ENCODE peak calls at places on chromosomes 13 and 19, in eight cellular contexts. One of them, this sample, is unnamed.

GRCh38 chr13:72062566-72062965 is 195.6 kb upstream of the DACH1 start:
- DNase-seq in WTC11: peak; percentile 46
- DNase-seq in cardiac fibroblast: no peak
- DNase-seq in tibial artery: no peak
- DNase-seq in AG09309: no peak
- DNase-seq in omental fat pad: no peak
- DNase-seq in heart right ventricle: no peak
- DNase-seq in natural killer cell: no peak
- DNase-seq in this sample: no peak

GRCh38 chr13:72151241-72151640 is 284.2 kb upstream of the DACH1 start:
- DNase-seq in natural killer cell: no peak
- DNase-seq in cardiac fibroblast: peak; percentile 21
- DNase-seq in AG09309: no peak
- DNase-seq in tibial artery: no peak
- DNase-seq in heart right ventricle: no peak
- DNase-seq in WTC11: no peak
- DNase-seq in omental fat pad: no peak
- DNase-seq in this sample: no peak

GRCh38 chr13:25249001-25249543 is 38.2 kb downstream of the MTMR6 start:
- DNase-seq in AG09309: peak; percentile 53
- DNase-seq in natural killer cell: no peak
- DNase-seq in tibial artery: no peak
- DNase-seq in omental fat pad: no peak
- DNase-seq in heart right ventricle: no peak
- DNase-seq in cardiac fibroblast: peak; percentile 41
- DNase-seq in WTC11: peak; percentile 23
- DNase-seq in this sample: no peak

GRCh38 chr19:30593358-30593757 is 221.2 kb downstream of the ZNF536 start:
- DNase-seq in natural killer cell: no peak
- DNase-seq in WTC11: no peak
- DNase-seq in AG09309: no peak
- DNase-seq in cardiac fibroblast: no peak
- DNase-seq in omental fat pad: no peak
- DNase-seq in tibial artery: no peak
- DNase-seq in heart right ventricle: no peak
- DNase-seq in this sample: no peak

GRCh38 chr13:112685856-112686255 is 4.0 kb upstream of the ATP11A start:
- DNase-seq in AG09309: no peak
- DNase-seq in cardiac fibroblast: no peak
- DNase-seq in tibial artery: peak; percentile 15
- DNase-seq in heart right ventricle: no peak
- DNase-seq in natural killer cell: peak; percentile 6
- DNase-seq in WTC11: no peak
- DNase-seq in omental fat pad: no peak
- DNase-seq in this sample: no peak

GRCh38 chr13:94079876-94080275 is 399.6 kb downstream of the DCT start:
- DNase-seq in AG09309: no peak
- DNase-seq in tibial artery: no peak
- DNase-seq in omental fat pad: no peak
- DNase-seq in WTC11: no peak
- DNase-seq in heart right ventricle: no peak
- DNase-seq in cardiac fibroblast: peak; percentile 54
- DNase-seq in natural killer cell: no peak
- DNase-seq in this sample: no peak

GRCh38 chr19:42652021-42652420 is 57.3 kb upstream of the CEACAM8 start:
- DNase-seq in AG09309: no peak
- DNase-seq in WTC11: no peak
- DNase-seq in cardiac fibroblast: no peak
- DNase-seq in omental fat pad: no peak
- DNase-seq in heart right ventricle: no peak
- DNase-seq in tibial artery: no peak
- DNase-seq in natural killer cell: no peak
- DNase-seq in this sample: no peak

GRCh38 chr13:31038834-31039552 is 106.5 kb downstream of the TEX26 start:
- DNase-seq in natural killer cell: no peak
- DNase-seq in cardiac fibroblast: peak; percentile 21
- DNase-seq in AG09309: peak; percentile 24
- DNase-seq in heart right ventricle: no peak
- DNase-seq in tibial artery: no peak
- DNase-seq in WTC11: no peak
- DNase-seq in omental fat pad: no peak
- DNase-seq in this sample: no peak

GRCh38 chr13:35826626-35827254 is 304.4 kb downstream of the DCLK1 start:
- DNase-seq in cardiac fibroblast: no peak
- DNase-seq in tibial artery: no peak
- DNase-seq in natural killer cell: no peak
- DNase-seq in omental fat pad: no peak
- DNase-seq in WTC11: peak; percentile 73
- DNase-seq in AG09309: no peak
- DNase-seq in heart right ventricle: no peak
- DNase-seq in this sample: no peak

GRCh38 chr13:26529441-26529840 is 28.0 kb upstream of the WASF3 start:
- DNase-seq in cardiac fibroblast: peak; percentile 67
- DNase-seq in tibial artery: no peak
- DNase-seq in WTC11: peak; percentile 77
- DNase-seq in AG09309: peak; percentile 5
- DNase-seq in omental fat pad: no peak
- DNase-seq in natural killer cell: no peak
- DNase-seq in heart right ventricle: peak; percentile 42
- DNase-seq in this sample: no peak

GRCh38 chr19:50952890-50953289 is at the start of gene KLK5:
- DNase-seq in cardiac fibroblast: no peak
- DNase-seq in heart right ventricle: no peak
- DNase-seq in tibial artery: no peak
- DNase-seq in WTC11: peak; percentile 21
- DNase-seq in AG09309: no peak
- DNase-seq in natural killer cell: no peak
- DNase-seq in omental fat pad: no peak
- DNase-seq in this sample: no peak

GRCh38 chr19:43984687-43985000 is 656 bp downstream of the ZNF155 start:
- DNase-seq in tibial artery: no peak
- DNase-seq in cardiac fibroblast: no peak
- DNase-seq in omental fat pad: no peak
- DNase-seq in natural killer cell: no peak
- DNase-seq in WTC11: no peak
- DNase-seq in AG09309: no peak
- DNase-seq in heart right ventricle: peak; percentile 24
- DNase-seq in this sample: no peak

GRCh38 chr19:40009674-40010073 is 12.8 kb downstream of the ZNF546 start:
- DNase-seq in natural killer cell: no peak
- DNase-seq in heart right ventricle: no peak
- DNase-seq in tibial artery: no peak
- DNase-seq in omental fat pad: no peak
- DNase-seq in cardiac fibroblast: no peak
- DNase-seq in AG09309: no peak
- DNase-seq in WTC11: no peak
- DNase-seq in this sample: no peak

GRCh38 chr13:90287521-90287920 is 1060.0 kb upstream of the MIR17HG start:
- DNase-seq in natural killer cell: no peak
- DNase-seq in AG09309: no peak
- DNase-seq in cardiac fibroblast: no peak
- DNase-seq in tibial artery: no peak
- DNase-seq in omental fat pad: no peak
- DNase-seq in WTC11: no peak
- DNase-seq in heart right ventricle: no peak
- DNase-seq in this sample: no peak

GRCh38 chr19:47004012-47004465 is 15.6 kb upstream of the NPAS1 start:
- DNase-seq in heart right ventricle: no peak
- DNase-seq in AG09309: no peak
- DNase-seq in omental fat pad: no peak
- DNase-seq in tibial artery: no peak
- DNase-seq in cardiac fibroblast: no peak
- DNase-seq in natural killer cell: no peak
- DNase-seq in WTC11: no peak
- DNase-seq in this sample: no peak

GRCh38 chr19:47377208-47377701 is 28.1 kb downstream of the DHX34 start:
- DNase-seq in cardiac fibroblast: no peak
- DNase-seq in omental fat pad: no peak
- DNase-seq in heart right ventricle: peak; percentile 72
- DNase-seq in WTC11: no peak
- DNase-seq in AG09309: no peak
- DNase-seq in natural killer cell: no peak
- DNase-seq in tibial artery: no peak
- DNase-seq in this sample: no peak

GRCh38 chr13:74134226-74134776 is at the start of gene KLF12:
- DNase-seq in natural killer cell: peak; percentile 86
- DNase-seq in WTC11: peak; percentile 83
- DNase-seq in AG09309: peak; percentile 87
- DNase-seq in cardiac fibroblast: peak; percentile 97
- DNase-seq in omental fat pad: peak; percentile 31
- DNase-seq in heart right ventricle: peak; percentile 93
- DNase-seq in tibial artery: peak; percentile 95
- DNase-seq in this sample: peak; percentile 52

GRCh38 chr19:30649934-30650614 is 277.9 kb downstream of the ZNF536 start:
- DNase-seq in omental fat pad: no peak
- DNase-seq in cardiac fibroblast: peak; percentile 61
- DNase-seq in tibial artery: no peak
- DNase-seq in AG09309: no peak
- DNase-seq in WTC11: peak; percentile 54
- DNase-seq in natural killer cell: no peak
- DNase-seq in heart right ventricle: peak; percentile 33
- DNase-seq in this sample: no peak

GRCh38 chr19:50255115-50255514 is 51.7 kb downstream of the MYH14 start:
- DNase-seq in natural killer cell: no peak
- DNase-seq in omental fat pad: no peak
- DNase-seq in tibial artery: no peak
- DNase-seq in AG09309: no peak
- DNase-seq in WTC11: peak; percentile 31
- DNase-seq in heart right ventricle: no peak
- DNase-seq in cardiac fibroblast: no peak
- DNase-seq in this sample: no peak

GRCh38 chr13:95256086-95256485 is 45.2 kb downstream of the ABCC4 start:
- DNase-seq in heart right ventricle: no peak
- DNase-seq in tibial artery: no peak
- DNase-seq in omental fat pad: no peak
- DNase-seq in natural killer cell: no peak
- DNase-seq in cardiac fibroblast: peak; percentile 73
- DNase-seq in AG09309: peak; percentile 61
- DNase-seq in WTC11: no peak
- DNase-seq in this sample: no peak

GRCh38 chr13:61728468-61728867 is 312.8 kb upstream of the PCDH20 start:
- DNase-seq in tibial artery: no peak
- DNase-seq in cardiac fibroblast: peak; percentile 78
- DNase-seq in AG09309: no peak
- DNase-seq in natural killer cell: no peak
- DNase-seq in heart right ventricle: peak; percentile 10
- DNase-seq in omental fat pad: no peak
- DNase-seq in WTC11: no peak
- DNase-seq in this sample: no peak

GRCh38 chr13:50156140-50156539 is 140.9 kb downstream of the KCNRG start:
- DNase-seq in AG09309: peak; percentile 28
- DNase-seq in cardiac fibroblast: peak; percentile 49
- DNase-seq in heart right ventricle: no peak
- DNase-seq in omental fat pad: no peak
- DNase-seq in WTC11: no peak
- DNase-seq in natural killer cell: no peak
- DNase-seq in tibial artery: no peak
- DNase-seq in this sample: no peak

GRCh38 chr13:39273953-39274352 is 235.7 kb downstream of the NHLRC3 start:
- DNase-seq in omental fat pad: no peak
- DNase-seq in AG09309: no peak
- DNase-seq in WTC11: peak; percentile 15
- DNase-seq in heart right ventricle: no peak
- DNase-seq in cardiac fibroblast: peak; percentile 41
- DNase-seq in natural killer cell: no peak
- DNase-seq in tibial artery: no peak
- DNase-seq in this sample: no peak
- TF ChIP-seq CTCF in omental fat pad: no peak
- TF ChIP-seq CTCF in AG09309: peak; percentile 31
- TF ChIP-seq CTCF in WTC11: no peak
- TF ChIP-seq CTCF in heart right ventricle: peak; percentile 41
- TF ChIP-seq CTCF in cardiac fibroblast: no peak
- TF ChIP-seq CTCF in natural killer cell: no peak
- TF ChIP-seq CTCF in tibial artery: no peak
- TF ChIP-seq CTCF in this sample: no peak

GRCh38 chr19:12350185-12350889 is 15.1 kb downstream of the ZNF442 start:
- DNase-seq in omental fat pad: no peak
- DNase-seq in tibial artery: no peak
- DNase-seq in AG09309: no peak
- DNase-seq in natural killer cell: no peak
- DNase-seq in heart right ventricle: no peak
- DNase-seq in WTC11: no peak
- DNase-seq in cardiac fibroblast: no peak
- DNase-seq in this sample: no peak

GRCh38 chr19:12345197-12345596 is 11.8 kb upstream of the ZNF563 start:
- DNase-seq in AG09309: no peak
- DNase-seq in tibial artery: no peak
- DNase-seq in WTC11: no peak
- DNase-seq in heart right ventricle: no peak
- DNase-seq in cardiac fibroblast: no peak
- DNase-seq in omental fat pad: no peak
- DNase-seq in natural killer cell: no peak
- DNase-seq in this sample: no peak

GRCh38 chr19:12350890-12351197 is 14.6 kb downstream of the ZNF442 start:
- DNase-seq in AG09309: no peak
- DNase-seq in WTC11: no peak
- DNase-seq in heart right ventricle: no peak
- DNase-seq in omental fat pad: no peak
- DNase-seq in cardiac fibroblast: no peak
- DNase-seq in tibial artery: no peak
- DNase-seq in natural killer cell: no peak
- DNase-seq in this sample: no peak

DNA sequence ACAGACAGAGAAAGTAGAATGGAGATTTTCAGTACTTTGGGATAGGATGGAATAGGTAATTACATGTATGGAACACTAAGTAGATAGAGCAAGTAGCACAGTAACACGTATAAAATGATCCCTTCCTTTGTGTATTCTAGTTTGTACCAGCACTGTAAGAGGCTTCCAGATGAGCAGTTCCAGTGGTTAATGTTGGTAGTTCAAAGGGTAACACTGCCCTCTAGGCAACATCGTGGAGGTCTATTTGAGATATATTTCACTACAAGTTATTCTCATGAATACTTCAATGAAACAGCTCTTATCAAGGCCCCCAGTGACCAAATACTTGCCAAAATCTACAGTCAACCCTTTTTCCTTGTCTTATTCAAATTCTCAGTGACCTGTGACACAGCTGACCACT is 13.5 kb upstream of the ZNF563 start:
- DNase-seq in WTC11: no peak
- DNase-seq in omental fat pad: no peak
- DNase-seq in cardiac fibroblast: no peak
- DNase-seq in heart right ventricle: no peak
- DNase-seq in tibial artery: no peak
- DNase-seq in natural killer cell: no peak
- DNase-seq in AG09309: no peak
- DNase-seq in this sample: no peak
- TF ChIP-seq CTCF in WTC11: no peak
- TF ChIP-seq CTCF in omental fat pad: no peak
- TF ChIP-seq CTCF in cardiac fibroblast: no peak
- TF ChIP-seq CTCF in heart right ventricle: no peak
- TF ChIP-seq CTCF in tibial artery: no peak
- TF ChIP-seq CTCF in natural killer cell: peak; percentile 29
- TF ChIP-seq CTCF in AG09309: no peak
- TF ChIP-seq CTCF in this sample: no peak

GRCh38 chr19:12884627-12884925 is 2.4 kb downstream of the KLF1 start:
- DNase-seq in heart right ventricle: no peak
- DNase-seq in cardiac fibroblast: no peak
- DNase-seq in tibial artery: no peak
- DNase-seq in AG09309: no peak
- DNase-seq in omental fat pad: no peak
- DNase-seq in natural killer cell: no peak
- DNase-seq in WTC11: no peak
- DNase-seq in this sample: no peak
- TF ChIP-seq CTCF in heart right ventricle: no peak
- TF ChIP-seq CTCF in cardiac fibroblast: no peak
- TF ChIP-seq CTCF in tibial artery: no peak
- TF ChIP-seq CTCF in AG09309: no peak
- TF ChIP-seq CTCF in omental fat pad: no peak
- TF ChIP-seq CTCF in natural killer cell: no peak
- TF ChIP-seq CTCF in WTC11: no peak
- TF ChIP-seq CTCF in this sample: no peak

GRCh38 chr19:6769006-6769637 is 1.9 kb upstream of the SH2D3A start:
- DNase-seq in heart right ventricle: no peak
- DNase-seq in tibial artery: no peak
- DNase-seq in AG09309: no peak
- DNase-seq in cardiac fibroblast: peak; percentile 52
- DNase-seq in natural killer cell: no peak
- DNase-seq in omental fat pad: no peak
- DNase-seq in WTC11: peak; percentile 45
- DNase-seq in this sample: no peak
- TF ChIP-seq CTCF in heart right ventricle: peak; percentile 53
- TF ChIP-seq CTCF in tibial artery: peak; percentile 35
- TF ChIP-seq CTCF in AG09309: peak; percentile 23
- TF ChIP-seq CTCF in cardiac fibroblast: peak; percentile 27
- TF ChIP-seq CTCF in natural killer cell: no peak
- TF ChIP-seq CTCF in omental fat pad: no peak
- TF ChIP-seq CTCF in WTC11: peak; percentile 52
- TF ChIP-seq CTCF in this sample: peak; percentile 36

This sample was measured in CD14-positive monocyte.